ENCODE peak calls at places on chromosome 5, in five cellular contexts. One of them, this sample, is unnamed.

GRCh38 chr5:176178789-176179188 is 59.4 kb upstream of the SIMC1 start:
- DNase-seq in prostate gland: no peak
- DNase-seq in astrocyte of the spinal cord: no peak
- DNase-seq in stomach: no peak
- DNase-seq in brain microvascular endothelial cell: no peak
- DNase-seq in this sample: no peak

GRCh38 chr5:149517461-149518122 is 33.6 kb downstream of the CSNK1A1 start:
- DNase-seq in astrocyte of the spinal cord: no peak
- DNase-seq in prostate gland: peak
- DNase-seq in brain microvascular endothelial cell: no peak
- DNase-seq in stomach: no peak
- DNase-seq in this sample: no peak

GRCh38 chr5:140381972-140382371 is 19.7 kb upstream of the ANKHD1 start:
- DNase-seq in brain microvascular endothelial cell: no peak
- DNase-seq in prostate gland: no peak
- DNase-seq in stomach: no peak
- DNase-seq in astrocyte of the spinal cord: no peak
- DNase-seq in this sample: no peak

GRCh38 chr5:139638090-139638735 is 9.9 kb upstream of the CXXC5 start:
- DNase-seq in astrocyte of the spinal cord: peak
- DNase-seq in prostate gland: peak
- DNase-seq in brain microvascular endothelial cell: no peak
- DNase-seq in stomach: peak
- DNase-seq in this sample: no peak

GRCh38 chr5:106680330-106680729 is 990.4 kb downstream of the EFNA5 start:
- DNase-seq in stomach: no peak
- DNase-seq in prostate gland: no peak
- DNase-seq in astrocyte of the spinal cord: peak
- DNase-seq in brain microvascular endothelial cell: no peak
- DNase-seq in this sample: no peak

GRCh38 chr5:32498484-32498883 is 53.9 kb upstream of the ZFR start:
- DNase-seq in brain microvascular endothelial cell: no peak
- DNase-seq in stomach: no peak
- DNase-seq in astrocyte of the spinal cord: no peak
- DNase-seq in prostate gland: no peak
- DNase-seq in this sample: no peak

GRCh38 chr5:53350991-53351770 is 129.2 kb upstream of the FST start:
- DNase-seq in brain microvascular endothelial cell: no peak
- DNase-seq in stomach: no peak
- DNase-seq in astrocyte of the spinal cord: no peak
- DNase-seq in prostate gland: no peak
- DNase-seq in this sample: no peak

GRCh38 chr5:474826-475661 is 32.1 kb downstream of the EXOC3 start:
- DNase-seq in stomach: no peak
- DNase-seq in prostate gland: no peak
- DNase-seq in astrocyte of the spinal cord: no peak
- DNase-seq in brain microvascular endothelial cell: no peak
- DNase-seq in this sample: no peak

GRCh38 chr5:79401216-79401615 is 112.7 kb downstream of the HOMER1 start:
- DNase-seq in prostate gland: no peak
- DNase-seq in astrocyte of the spinal cord: no peak
- DNase-seq in stomach: no peak
- DNase-seq in brain microvascular endothelial cell: no peak
- DNase-seq in this sample: no peak

GRCh38 chr5:76953551-76954382 is 922 bp downstream of the CRHBP start:
- DNase-seq in stomach: no peak
- DNase-seq in brain microvascular endothelial cell: no peak
- DNase-seq in prostate gland: no peak
- DNase-seq in astrocyte of the spinal cord: peak
- DNase-seq in this sample: no peak

GRCh38 chr5:179436321-179437122 is 91.3 kb upstream of the ADAMTS2 start:
- DNase-seq in prostate gland: no peak
- DNase-seq in brain microvascular endothelial cell: no peak
- DNase-seq in astrocyte of the spinal cord: no peak
- DNase-seq in stomach: no peak
- DNase-seq in this sample: no peak

GRCh38 chr5:176133877-176134276 is 104.3 kb upstream of the SIMC1 start:
- DNase-seq in astrocyte of the spinal cord: no peak
- DNase-seq in prostate gland: no peak
- DNase-seq in stomach: no peak
- DNase-seq in brain microvascular endothelial cell: no peak
- DNase-seq in this sample: no peak

GRCh38 chr5:133400831-133401351 is 211.4 kb downstream of the FSTL4 start:
- DNase-seq in prostate gland: no peak
- DNase-seq in brain microvascular endothelial cell: no peak
- DNase-seq in astrocyte of the spinal cord: no peak
- DNase-seq in stomach: no peak
- DNase-seq in this sample: no peak

GRCh38 chr5:180974612-180975315 is 13.9 kb upstream of the BTNL3 start:
- DNase-seq in stomach: no peak
- DNase-seq in astrocyte of the spinal cord: no peak
- DNase-seq in prostate gland: no peak
- DNase-seq in brain microvascular endothelial cell: no peak
- DNase-seq in this sample: no peak

GRCh38 chr5:149273950-149274349 is 2.3 kb downstream of the AFAP1L1 start:
- DNase-seq in brain microvascular endothelial cell: no peak
- DNase-seq in stomach: no peak
- DNase-seq in astrocyte of the spinal cord: no peak
- DNase-seq in prostate gland: no peak
- DNase-seq in this sample: no peak

GRCh38 chr5:174581483-174581882 is 142.9 kb upstream of the MSX2 start:
- DNase-seq in stomach: peak
- DNase-seq in astrocyte of the spinal cord: no peak
- DNase-seq in prostate gland: no peak
- DNase-seq in brain microvascular endothelial cell: no peak
- DNase-seq in this sample: no peak

GRCh38 chr5:160757194-160757593 is 94.8 kb downstream of the ATP10B start:
- DNase-seq in stomach: no peak
- DNase-seq in brain microvascular endothelial cell: no peak
- DNase-seq in astrocyte of the spinal cord: no peak
- DNase-seq in prostate gland: no peak
- DNase-seq in this sample: no peak

GRCh38 chr5:76787237-76787636 is 31.6 kb upstream of the F2RL1 start:
- DNase-seq in astrocyte of the spinal cord: peak
- DNase-seq in stomach: peak
- DNase-seq in prostate gland: no peak
- DNase-seq in brain microvascular endothelial cell: peak
- DNase-seq in this sample: peak

GRCh38 chr5:132237670-132238069 is 10.0 kb upstream of the P4HA2 start:
- DNase-seq in prostate gland: no peak
- DNase-seq in brain microvascular endothelial cell: no peak
- DNase-seq in astrocyte of the spinal cord: no peak
- DNase-seq in stomach: no peak
- DNase-seq in this sample: no peak

GRCh38 chr5:58505971-58506640 is 14.9 kb downstream of the GAPT start:
- DNase-seq in astrocyte of the spinal cord: no peak
- DNase-seq in prostate gland: no peak
- DNase-seq in brain microvascular endothelial cell: no peak
- DNase-seq in stomach: no peak
- DNase-seq in this sample: no peak

GRCh38 chr5:112738180-112738560 is 485 bp downstream of the APC start:
- DNase-seq in astrocyte of the spinal cord: peak
- DNase-seq in stomach: no peak
- DNase-seq in prostate gland: no peak
- DNase-seq in brain microvascular endothelial cell: peak
- DNase-seq in this sample: no peak

GRCh38 chr5:5139358-5140050 is 626 bp upstream of the ADAMTS16 start:
- DNase-seq in brain microvascular endothelial cell: no peak
- DNase-seq in prostate gland: no peak
- DNase-seq in stomach: no peak
- DNase-seq in astrocyte of the spinal cord: no peak
- DNase-seq in this sample: no peak
- H3K4me3 ChIP-seq in brain microvascular endothelial cell: peak
- H3K4me3 ChIP-seq in prostate gland: no peak
- H3K4me3 ChIP-seq in stomach: peak
- H3K4me3 ChIP-seq in astrocyte of the spinal cord: peak
- H3K4me3 ChIP-seq in this sample: peak

GRCh38 chr5:64944868-64945267 is 176.1 kb downstream of the CWC27 start:
- DNase-seq in brain microvascular endothelial cell: no peak
- DNase-seq in prostate gland: no peak
- DNase-seq in stomach: no peak
- DNase-seq in astrocyte of the spinal cord: no peak
- DNase-seq in this sample: no peak

GRCh38 chr5:64942460-64942859 is 173.7 kb downstream of the CWC27 start:
- DNase-seq in astrocyte of the spinal cord: no peak
- DNase-seq in brain microvascular endothelial cell: no peak
- DNase-seq in stomach: no peak
- DNase-seq in prostate gland: no peak
- DNase-seq in this sample: no peak

GRCh38 chr5:64939772-64940510 is 171.2 kb downstream of the CWC27 start:
- DNase-seq in brain microvascular endothelial cell: peak
- DNase-seq in stomach: peak
- DNase-seq in prostate gland: peak
- DNase-seq in astrocyte of the spinal cord: peak
- DNase-seq in this sample: no peak
- H3K4me3 ChIP-seq in brain microvascular endothelial cell: peak
- H3K4me3 ChIP-seq in stomach: peak
- H3K4me3 ChIP-seq in prostate gland: no peak
- H3K4me3 ChIP-seq in astrocyte of the spinal cord: no peak
- H3K4me3 ChIP-seq in this sample: no peak

DNA sequence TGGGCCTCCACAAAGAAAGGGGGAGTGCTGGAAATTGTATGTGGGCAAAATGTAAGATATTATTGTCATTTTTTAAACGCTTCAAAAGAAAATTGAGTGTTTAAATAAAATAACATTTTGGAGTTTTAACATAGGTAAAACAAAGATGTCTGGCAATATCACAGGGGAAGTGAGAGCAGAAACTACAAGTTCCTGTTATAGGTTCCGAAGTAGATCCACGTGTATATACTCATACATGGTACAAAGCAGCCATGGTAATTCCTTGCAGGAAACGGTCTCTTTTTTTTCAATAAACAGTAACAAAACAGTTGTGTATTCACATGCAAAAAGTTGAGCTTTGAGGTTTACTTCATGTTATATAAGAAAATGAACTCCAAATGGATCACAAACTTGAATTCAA is 78.4 kb downstream of the MTRR start:
- DNase-seq in brain microvascular endothelial cell: no peak
- DNase-seq in prostate gland: no peak
- DNase-seq in astrocyte of the spinal cord: no peak
- DNase-seq in stomach: no peak
- DNase-seq in this sample: no peak
- H3K4me3 ChIP-seq in brain microvascular endothelial cell: no peak
- H3K4me3 ChIP-seq in prostate gland: no peak
- H3K4me3 ChIP-seq in astrocyte of the spinal cord: no peak
- H3K4me3 ChIP-seq in stomach: no peak
- H3K4me3 ChIP-seq in this sample: no peak

GRCh38 chr5:172769324-172769597 is 1.7 kb downstream of the DUSP1 start:
- DNase-seq in astrocyte of the spinal cord: no peak
- DNase-seq in stomach: no peak
- DNase-seq in brain microvascular endothelial cell: no peak
- DNase-seq in prostate gland: no peak
- DNase-seq in this sample: no peak
- H3K4me3 ChIP-seq in astrocyte of the spinal cord: peak
- H3K4me3 ChIP-seq in stomach: peak
- H3K4me3 ChIP-seq in brain microvascular endothelial cell: peak
- H3K4me3 ChIP-seq in prostate gland: peak
- H3K4me3 ChIP-seq in this sample: peak

DNA sequence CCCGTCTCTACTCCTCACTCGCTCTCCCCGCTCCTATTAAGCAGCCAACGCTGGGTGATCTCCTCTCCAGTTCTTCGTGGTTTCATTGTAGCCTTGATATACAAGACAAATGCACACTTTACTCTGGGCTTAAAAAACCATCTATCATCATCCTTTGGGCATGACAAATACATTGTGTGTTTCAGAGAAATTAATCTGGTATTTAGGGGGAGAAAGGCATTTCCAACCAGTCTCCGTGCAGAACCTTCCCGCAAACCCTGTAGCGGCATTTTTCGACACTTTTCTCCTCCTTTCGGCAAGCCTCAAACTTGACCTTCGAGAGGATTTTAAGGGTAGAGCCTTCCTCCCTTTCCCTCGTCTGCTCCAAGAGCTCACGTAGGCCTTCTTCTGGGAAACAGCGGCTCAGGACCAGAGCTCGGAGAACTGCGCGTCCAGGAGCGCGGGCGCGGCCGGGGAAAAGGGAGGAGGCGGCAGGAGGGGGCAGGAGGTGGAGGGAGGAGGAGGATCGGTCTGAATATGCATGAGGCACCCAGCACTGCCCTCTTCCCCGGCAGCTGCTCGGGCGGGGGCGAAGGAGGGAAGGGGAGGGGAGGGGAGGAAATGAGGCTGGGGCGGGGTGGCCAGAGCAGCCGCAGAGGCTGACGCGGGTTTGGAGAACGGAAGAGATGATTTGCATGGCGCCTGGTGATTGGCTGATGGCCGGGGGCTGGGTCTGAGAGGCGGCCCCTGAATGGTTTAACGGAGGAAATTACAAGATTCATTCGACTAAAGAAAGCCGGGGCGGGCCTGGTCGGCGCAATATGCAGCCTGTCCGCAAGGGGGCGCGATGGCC is 127.6 kb downstream of the TMEM161B start:
- DNase-seq in stomach: peak
- DNase-seq in brain microvascular endothelial cell: peak
- DNase-seq in prostate gland: peak
- DNase-seq in astrocyte of the spinal cord: peak
- DNase-seq in this sample: peak
- H3K4me3 ChIP-seq in stomach: peak
- H3K4me3 ChIP-seq in brain microvascular endothelial cell: peak
- H3K4me3 ChIP-seq in prostate gland: peak
- H3K4me3 ChIP-seq in astrocyte of the spinal cord: peak
- H3K4me3 ChIP-seq in this sample: peak

DNA sequence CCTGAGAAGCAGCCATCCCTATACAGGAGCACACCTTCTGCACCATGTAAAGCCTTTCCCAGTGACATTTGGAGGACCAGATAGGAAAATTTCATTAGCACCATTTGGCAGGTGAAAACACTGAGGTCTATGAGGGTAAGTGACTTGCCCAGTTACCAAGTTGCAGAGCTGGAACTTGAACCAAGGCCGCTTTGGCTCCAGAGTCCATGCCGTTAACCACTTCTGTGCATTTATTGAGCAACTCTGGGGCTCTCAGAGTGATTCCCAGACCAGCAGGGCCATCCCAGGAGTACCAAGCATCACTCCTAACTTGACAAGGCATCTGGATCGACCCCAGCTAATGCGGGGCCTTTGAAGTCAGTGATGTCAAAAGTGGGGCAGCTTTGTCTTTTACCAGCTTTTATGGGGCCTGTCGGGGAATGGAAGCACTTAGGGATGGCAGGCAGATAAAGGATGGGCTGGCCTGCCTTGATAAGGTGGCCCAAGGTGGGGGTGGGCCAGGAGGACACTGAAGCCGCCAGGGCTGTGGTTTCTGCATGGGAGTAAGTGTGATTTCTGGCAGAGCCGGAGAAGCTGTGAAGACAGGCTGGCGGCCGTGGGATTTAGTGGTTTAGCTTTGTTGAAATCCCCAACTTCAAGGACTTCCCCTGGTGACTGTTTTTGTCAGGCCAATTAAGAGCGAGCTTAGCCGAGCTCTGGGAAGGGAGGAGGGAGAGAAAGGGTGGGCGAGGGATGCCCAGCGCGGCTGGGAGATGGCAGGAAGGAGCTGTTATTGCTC is 127.3 kb downstream of the MACROH2A1 start:
- DNase-seq in stomach: no peak
- DNase-seq in brain microvascular endothelial cell: no peak
- DNase-seq in astrocyte of the spinal cord: peak
- DNase-seq in prostate gland: no peak
- DNase-seq in this sample: peak
- H3K4me3 ChIP-seq in stomach: no peak
- H3K4me3 ChIP-seq in brain microvascular endothelial cell: no peak
- H3K4me3 ChIP-seq in astrocyte of the spinal cord: no peak
- H3K4me3 ChIP-seq in prostate gland: no peak
- H3K4me3 ChIP-seq in this sample: no peak